ENCODE peak calls at places on chromosome 3, in ten cellular contexts. M is K562, K is stomach, S is vagina, T is SK-N-SH, N is Panc1, D is breast epithelium, J is GM23338, G is transverse colon, R is prostate gland. O is an unnamed sample.
A peak's percentile ranks its signal among the peaks of the same experiment; 100 is the strongest.

GRCh38 chr3:159881828-159882309 is 106.8 kb upstream of the IL12A start:
- DNase-seq in M (no peak), K (no peak), S (no peak), T (no peak), N (no peak), D (no peak), J (peak; percentile 52), G (no peak), R (peak; percentile 85), O (no peak)

GRCh38 chr3:12986986-12987385 is 86.2 kb downstream of the IQSEC1 start:
- DNase-seq in M (no peak), K (peak; percentile 71), S (no peak), T (no peak), N (no peak), D (no peak), J (no peak), G (no peak), R (no peak), O (no peak)

GRCh38 chr3:178405456-178405970 is 130.7 kb upstream of the KCNMB2 start:
- DNase-seq in M (no peak), K (no peak), S (no peak), T (no peak), N (no peak), D (no peak), J (no peak), G (no peak), R (no peak), O (no peak)

GRCh38 chr3:121493431-121493830 is 52.4 kb downstream of the POLQ start:
- DNase-seq in M (no peak), K (no peak), S (no peak), T (no peak), N (no peak), D (no peak), J (no peak), G (no peak), R (no peak), O (no peak)

GRCh38 chr3:12384451-12385233 is 95.8 kb downstream of the PPARG start:
- DNase-seq in M (no peak), K (no peak), S (no peak), T (no peak), N (no peak), D (no peak), J (no peak), G (no peak), R (no peak), O (no peak)

GRCh38 chr3:10459954-10460754 is 45.2 kb downstream of the ATP2B2 start:
- DNase-seq in M (peak; percentile 90), K (peak; percentile 36), S (no peak), T (no peak), N (no peak), D (no peak), J (peak; percentile 98), G (peak; percentile 16), R (no peak), O (no peak)

GRCh38 chr3:153602801-153603200 is 440.8 kb downstream of the RAP2B start:
- DNase-seq in M (no peak), K (no peak), S (no peak), T (no peak), N (no peak), D (no peak), J (no peak), G (no peak), R (no peak), O (no peak)

GRCh38 chr3:7759630-7760029 is 742.0 kb upstream of the LMCD1 start:
- DNase-seq in M (no peak), K (no peak), S (no peak), T (no peak), N (no peak), D (no peak), J (no peak), G (no peak), R (no peak), O (no peak)

GRCh38 chr3:126309162-126309561 is 48.0 kb downstream of the KLF15 start:
- DNase-seq in M (peak; percentile 10), K (no peak), S (peak; percentile 58), T (no peak), N (no peak), D (no peak), J (no peak), G (no peak), R (no peak), O (no peak)

GRCh38 chr3:143337387-143337786 is 217.8 kb downstream of the CHST2 start:
- DNase-seq in M (no peak), K (no peak), S (no peak), T (no peak), N (no peak), D (no peak), J (no peak), G (no peak), R (no peak), O (no peak)

GRCh38 chr3:186107148-186108105 is 1.5 kb downstream of the ETV5 start:
- DNase-seq in M (peak; percentile 55), K (peak; percentile 69), S (no peak), T (peak; percentile 73), N (no peak), D (peak; percentile 59), J (peak; percentile 88), G (peak; percentile 51), R (peak; percentile 66), O (peak; percentile 53)

GRCh38 chr3:197003461-197004385 is 25.9 kb downstream of the MELTF start:
- DNase-seq in M (no peak), K (peak; percentile 44), S (no peak), T (no peak), N (no peak), D (no peak), J (peak; percentile 55), G (peak; percentile 52), R (peak; percentile 43), O (peak; percentile 74)

GRCh38 chr3:58164199-58164879 is 46.4 kb downstream of the DNASE1L3 start:
- DNase-seq in M (no peak), K (peak; percentile 92), S (no peak), T (peak; percentile 89), N (peak; percentile 72), D (peak; percentile 70), J (no peak), G (no peak), R (peak; percentile 51), O (no peak)

GRCh38 chr3:115623414-115623868 is at the start of gene GAP43:
- DNase-seq in M (no peak), K (no peak), S (no peak), T (peak; percentile 51), N (no peak), D (no peak), J (peak; percentile 85), G (no peak), R (no peak), O (no peak)

GRCh38 chr3:17581421-17582080 is 160.9 kb downstream of the TBC1D5 start:
- DNase-seq in M (no peak), K (no peak), S (no peak), T (no peak), N (no peak), D (no peak), J (no peak), G (no peak), R (no peak), O (no peak)

GRCh38 chr3:128152419-128153155 is 694 bp upstream of the EEFSEC start:
- DNase-seq in M (peak; percentile 36), K (no peak), S (no peak), T (peak; percentile 80), N (peak; percentile 62), D (no peak), J (peak; percentile 13), G (no peak), R (no peak), O (no peak)

GRCh38 chr3:165622356-165622755 is 214.9 kb downstream of the BCHE start:
- DNase-seq in M (no peak), K (no peak), S (no peak), T (no peak), N (no peak), D (no peak), J (no peak), G (no peak), R (no peak), O (no peak)

GRCh38 chr3:196990654-196991053 is 22.0 kb upstream of the PIGZ start:
- DNase-seq in M (no peak), K (no peak), S (no peak), T (no peak), N (no peak), D (no peak), J (no peak), G (no peak), R (no peak), O (no peak)

GRCh38 chr3:123640311-123641083 is 55.6 kb upstream of the HACD2 start:
- DNase-seq in M (no peak), K (no peak), S (no peak), T (no peak), N (no peak), D (no peak), J (no peak), G (no peak), R (no peak), O (no peak)
- TF ChIP-seq POLR2AphosphoS5 in M (no peak), K (peak; percentile 64), S (no peak), T (no peak), N (no peak), D (no peak), J (no peak), G (no peak), R (no peak), O (no peak)

GRCh38 chr3:136751259-136752045 is 726 bp downstream of the STAG1 start:
- DNase-seq in M (peak; percentile 61), K (peak; percentile 81), S (peak; percentile 94), T (peak; percentile 86), N (no peak), D (peak; percentile 64), J (peak; percentile 79), G (peak; percentile 81), R (peak; percentile 59), O (peak; percentile 34)
- TF ChIP-seq POLR2AphosphoS5 in M (peak; percentile 50), K (no peak), S (no peak), T (no peak), N (peak; percentile 54), D (no peak), J (peak; percentile 55), G (peak; percentile 29), R (peak; percentile 16), O (no peak)

DNA sequence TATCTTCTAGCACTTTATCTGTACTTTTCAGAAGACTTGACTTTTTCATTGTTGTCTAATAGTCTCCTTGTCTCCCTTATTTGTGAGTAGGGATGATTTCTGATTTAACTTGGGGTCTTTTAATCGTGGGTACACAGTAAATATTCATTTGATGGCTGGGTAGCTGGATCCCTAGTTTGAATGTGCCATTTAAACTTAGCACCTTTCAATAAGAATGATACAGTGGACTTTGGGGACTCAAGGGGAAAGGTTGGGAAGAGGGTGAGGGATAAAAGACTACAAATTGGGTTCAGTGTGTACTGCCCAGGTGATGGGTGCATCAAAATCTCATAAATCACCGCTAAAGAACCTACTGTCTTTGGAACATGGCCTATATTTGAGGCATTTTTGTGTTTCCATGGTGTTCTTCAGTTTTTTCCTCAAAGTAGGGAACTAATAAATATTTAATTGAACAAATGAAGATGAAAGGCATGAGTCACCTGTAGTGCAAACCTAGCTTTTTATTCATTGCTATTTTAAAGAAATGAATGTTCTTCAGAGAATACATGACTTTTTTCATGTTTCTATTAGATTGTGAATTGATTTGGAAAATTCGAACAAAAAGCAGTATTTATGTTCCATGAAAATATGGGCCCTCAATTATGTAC is 12.1 kb downstream of the FNDC3B start:
- DNase-seq in M (no peak), K (no peak), S (no peak), T (no peak), N (no peak), D (no peak), J (no peak), G (no peak), R (no peak), O (no peak)
- TF ChIP-seq POLR2AphosphoS5 in M (no peak), K (no peak), S (no peak), T (no peak), N (no peak), D (no peak), J (no peak), G (no peak), R (no peak), O (no peak)

GRCh38 chr3:107524214-107525100 is 1.7 kb downstream of the BBX start:
- DNase-seq in M (peak; percentile 38), K (peak; percentile 50), S (no peak), T (peak; percentile 82), N (no peak), D (peak; percentile 53), J (peak; percentile 59), G (peak; percentile 51), R (peak; percentile 69), O (no peak)
- TF ChIP-seq POLR2AphosphoS5 in M (no peak), K (no peak), S (no peak), T (no peak), N (no peak), D (no peak), J (no peak), G (no peak), R (no peak), O (no peak)